ENCODE peak calls at places on chromosome 15, in six cellular contexts. Y is AG04449, O is A549, G is foreskin fibroblast, Z is transverse colon, T is choroid plexus epithelial cell. F is an unnamed sample.

GRCh38 chr15:84903751-84904150 is 19.3 kb downstream of the SLC28A1 start:
- DNase-seq in Y (no peak), O (no peak), G (no peak), Z (no peak), T (no peak), F (no peak)

GRCh38 chr15:48904758-48905157 is 26.8 kb downstream of the EID1 start:
- DNase-seq in Y (no peak), O (no peak), G (no peak), Z (no peak), T (no peak), F (no peak)

GRCh38 chr15:25767356-25768151 is 95.6 kb downstream of the ATP10A start:
- DNase-seq in Y (no peak), O (no peak), G (no peak), Z (no peak), T (no peak), F (no peak)

GRCh38 chr15:55796321-55796965 is 53.5 kb upstream of the PRTG start:
- DNase-seq in Y (no peak), O (no peak), G (peak), Z (no peak), T (peak), F (peak)

GRCh38 chr15:55819397-55820034 is 76.6 kb upstream of the PRTG start:
- DNase-seq in Y (no peak), O (no peak), G (no peak), Z (no peak), T (peak), F (no peak)

GRCh38 chr15:57589276-57590073 is 2.2 kb upstream of the MYZAP start:
- DNase-seq in Y (no peak), O (no peak), G (no peak), Z (no peak), T (no peak), F (no peak)

GRCh38 chr15:79973445-79974180 is 2.6 kb upstream of the BCL2A1 start:
- DNase-seq in Y (no peak), O (no peak), G (no peak), Z (no peak), T (no peak), F (no peak)

GRCh38 chr15:75531041-75531450 is 48.1 kb downstream of the PTPN9 start:
- DNase-seq in Y (no peak), O (no peak), G (peak), Z (peak), T (peak), F (peak)

GRCh38 chr15:88745075-88745474 is 58.2 kb upstream of the ACAN start:
- DNase-seq in Y (peak), O (no peak), G (peak), Z (no peak), T (peak), F (no peak)

GRCh38 chr15:71471347-71471746 is 339.0 kb upstream of the NR2E3 start:
- DNase-seq in Y (no peak), O (no peak), G (peak), Z (no peak), T (peak), F (peak)

GRCh38 chr15:23877502-23878412 is 190.7 kb upstream of the NDN start:
- DNase-seq in Y (no peak), O (peak), G (peak), Z (peak), T (no peak), F (peak)

GRCh38 chr15:29319823-29320222 is 50.2 kb upstream of the NSMCE3 start:
- DNase-seq in Y (no peak), O (no peak), G (no peak), Z (no peak), T (no peak), F (no peak)

GRCh38 chr15:68417897-68418296 is 14.1 kb downstream of the ITGA11 start:
- DNase-seq in Y (no peak), O (no peak), G (no peak), Z (no peak), T (no peak), F (no peak)

GRCh38 chr15:43932907-43933306 is 106.1 kb downstream of the WDR76 start:
- DNase-seq in Y (no peak), O (no peak), G (no peak), Z (no peak), T (no peak), F (no peak)

GRCh38 chr15:101561584-101561906 is 72.0 kb upstream of the PCSK6 start:
- DNase-seq in Y (no peak), O (no peak), G (no peak), Z (no peak), T (no peak), F (no peak)

GRCh38 chr15:40108061-40108854 is 421 bp downstream of the BMF start:
- DNase-seq in Y (no peak), O (peak), G (peak), Z (peak), T (peak), F (peak)

GRCh38 chr15:95169701-95170459 is 938.5 kb downstream of the MCTP2 start:
- DNase-seq in Y (no peak), O (no peak), G (peak), Z (peak), T (no peak), F (peak)

GRCh38 chr15:89494941-89495637 is 1.3 kb downstream of the RHCG start:
- DNase-seq in Y (no peak), O (peak), G (peak), Z (peak), T (peak), F (peak)

GRCh38 chr15:29143909-29144308 is 125.7 kb downstream of the NSMCE3 start:
- DNase-seq in Y (peak), O (no peak), G (peak), Z (no peak), T (peak), F (no peak)

GRCh38 chr15:77784361-77785292 is 151.9 kb upstream of the LINGO1 start:
- DNase-seq in Y (no peak), O (peak), G (peak), Z (no peak), T (peak), F (peak)

GRCh38 chr15:35743320-35743719 is 197.4 kb upstream of the DPH6 start:
- DNase-seq in Y (no peak), O (no peak), G (no peak), Z (no peak), T (no peak), F (no peak)

GRCh38 chr15:26805470-26805869 is 32.6 kb upstream of the GABRB3 start:
- DNase-seq in Y (no peak), O (no peak), G (no peak), Z (no peak), T (no peak), F (no peak)

GRCh38 chr15:25172691-25173090 is 217.9 kb downstream of the SNRPN start:
- DNase-seq in Y (no peak), O (no peak), G (no peak), Z (no peak), T (no peak), F (no peak)

GRCh38 chr15:26771168-26771916 is 1.5 kb downstream of the GABRB3 start:
- DNase-seq in Y (no peak), O (no peak), G (no peak), Z (no peak), T (no peak), F (peak)

GRCh38 chr15:60788514-60789091 is 309.7 kb upstream of the ICE2 start:
- DNase-seq in Y (no peak), O (no peak), G (no peak), Z (no peak), T (no peak), F (no peak)

GRCh38 chr15:40618906-40619305 is 24.9 kb downstream of the KNL1 start:
- DNase-seq in Y (no peak), O (no peak), G (no peak), Z (no peak), T (no peak), F (peak)

GRCh38 chr15:48858401-48858800 is 19.5 kb upstream of the EID1 start:
- DNase-seq in Y (peak), O (no peak), G (peak), Z (no peak), T (peak), F (peak)

DNA sequence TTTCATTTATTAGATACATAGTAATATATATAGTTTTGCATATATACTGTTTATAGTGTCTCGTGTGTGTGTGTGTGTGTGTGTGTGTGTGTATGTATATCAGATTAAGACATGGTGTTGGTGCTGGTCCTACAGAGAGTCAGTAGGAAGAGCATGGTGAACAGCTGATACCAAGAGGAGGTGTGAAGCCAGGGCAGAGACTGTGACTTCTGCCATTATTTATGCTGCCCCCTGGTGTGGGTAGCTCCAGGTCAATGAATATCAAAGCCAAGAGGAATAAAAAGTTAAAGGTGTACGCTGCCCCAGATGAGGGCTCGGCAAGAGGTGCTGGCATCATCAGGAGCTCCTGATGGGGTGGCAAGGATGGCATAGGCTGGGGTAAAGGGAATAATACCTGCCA is 299.5 kb upstream of the RASGRP1 start:
- DNase-seq in Y (no peak), O (no peak), G (no peak), Z (no peak), T (no peak), F (no peak)
- TF ChIP-seq CTCF in Y (no peak), O (no peak), G (peak), Z (no peak), T (peak), F (no peak)

DNA sequence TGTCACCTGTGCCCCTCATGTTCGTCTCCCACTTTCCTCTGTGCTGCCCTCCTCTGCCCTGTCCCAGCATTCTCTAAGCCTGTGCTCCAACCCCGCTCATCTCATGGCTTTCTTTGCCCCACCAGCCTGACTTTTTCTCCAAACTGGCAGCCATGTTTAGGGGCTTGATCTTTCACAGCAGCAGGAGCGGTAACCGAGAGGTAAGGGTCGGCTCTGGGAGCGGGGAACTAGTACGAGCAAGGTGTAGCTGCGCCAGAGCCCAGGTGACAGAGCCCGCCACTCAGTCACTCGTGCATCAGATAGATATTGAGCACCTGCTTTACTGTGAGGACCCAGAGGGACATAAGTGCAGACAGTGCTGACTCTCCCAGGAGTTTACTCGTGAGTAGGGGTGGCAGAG is 13.4 kb downstream of the MAN2A2 start:
- DNase-seq in Y (no peak), O (no peak), G (no peak), Z (no peak), T (no peak), F (no peak)
- H3K4me3 ChIP-seq in Y (no peak), O (no peak), G (no peak), Z (no peak), T (no peak), F (no peak)

GRCh38 chr15:65033659-65034269 is 4.3 kb upstream of the MTFMT start:
- DNase-seq in Y (no peak), O (no peak), G (peak), Z (peak), T (peak), F (peak)
- TF ChIP-seq CTCF in Y (peak), O (peak), G (peak), Z (peak), T (peak), F (peak)

GRCh38 chr15:52804526-52805081 is 14.5 kb upstream of the ONECUT1 start:
- DNase-seq in Y (no peak), O (no peak), G (peak), Z (no peak), T (no peak), F (no peak)

GRCh38 chr15:52805351-52806283 is 15.5 kb upstream of the ONECUT1 start:
- DNase-seq in Y (no peak), O (no peak), G (peak), Z (no peak), T (no peak), F (no peak)

GRCh38 chr15:52801748-52802085 is 11.6 kb upstream of the ONECUT1 start:
- DNase-seq in Y (no peak), O (no peak), G (no peak), Z (no peak), T (no peak), F (no peak)

GRCh38 chr15:52802110-52802509 is 12.0 kb upstream of the ONECUT1 start:
- DNase-seq in Y (no peak), O (no peak), G (no peak), Z (no peak), T (no peak), F (no peak)

DNA sequence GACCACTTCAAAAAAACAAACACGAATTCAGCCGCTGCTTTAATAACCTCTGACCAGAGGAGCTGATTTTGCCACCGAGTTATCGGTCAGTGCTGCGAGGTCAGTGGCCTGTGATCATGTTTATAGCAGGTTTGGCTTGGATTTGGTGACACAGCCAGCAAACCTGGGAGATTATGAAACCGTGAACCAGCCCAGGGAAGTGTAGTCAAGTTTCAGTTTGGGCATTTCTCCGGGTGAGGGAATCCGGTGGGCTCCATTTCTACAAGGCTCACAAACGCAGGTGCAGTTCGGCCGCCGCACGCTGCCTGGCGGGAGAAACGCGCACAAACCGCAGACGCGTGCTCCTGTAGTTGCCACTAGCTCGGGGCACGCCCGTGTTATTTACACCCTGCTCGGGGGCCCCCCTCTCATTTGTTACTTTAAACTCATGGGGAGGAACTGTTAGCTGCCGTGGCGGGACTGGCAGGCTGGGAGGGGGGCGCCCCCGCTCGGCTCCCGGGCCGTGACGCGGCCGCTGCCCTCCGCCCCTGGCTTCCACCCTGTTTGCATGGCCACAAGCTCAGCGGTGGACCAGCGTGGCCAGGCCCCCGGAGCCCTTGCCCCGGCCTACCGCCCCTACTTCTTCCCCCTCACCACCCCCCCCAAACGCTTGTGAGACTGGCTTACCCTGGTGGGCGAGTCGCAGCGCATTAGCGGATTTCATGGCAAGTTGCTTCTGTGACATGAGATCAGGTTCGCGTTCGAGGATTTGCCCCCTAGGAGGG is 13.6 kb upstream of the ONECUT1 start:
- DNase-seq in Y (no peak), O (no peak), G (no peak), Z (no peak), T (no peak), F (no peak)
- H3K4me3 ChIP-seq in Y (no peak), O (no peak), G (no peak), Z (peak), T (no peak), F (no peak)

GRCh38 chr15:63601026-63601726 is 4.0 kb downstream of the FBXL22 start:
- DNase-seq in Y (no peak), O (peak), G (peak), Z (peak), T (peak), F (peak)
- TF ChIP-seq CTCF in Y (no peak), O (no peak), G (no peak), Z (peak), T (no peak), F (no peak)